ENCODE peak calls at places on chromosomes 12 and 14, in four cellular contexts. D is HepG2, F is GM12878, O is K562. Z is an unnamed sample.

GRCh38 chr14:69692542-69693053 is 74.3 kb upstream of the SRSF5 start:
- DNase-seq in D (no peak), F (no peak), O (no peak), Z (no peak)

GRCh38 chr14:75363570-75364227 is 64.1 kb upstream of the JDP2 start:
- DNase-seq in D (no peak), F (no peak), O (no peak), Z (no peak)

GRCh38 chr12:120538281-120539156 is 4.4 kb downstream of the RNF10 start:
- DNase-seq in D (peak; percentile 73), F (no peak), O (peak; percentile 17), Z (no peak)

GRCh38 chr12:47776471-47777143 is 3.6 kb downstream of the SLC48A1 start:
- DNase-seq in D (no peak), F (no peak), O (peak; percentile 38), Z (no peak)

GRCh38 chr12:118328486-118329340 is 44.0 kb downstream of the TAOK3 start:
- DNase-seq in D (no peak), F (no peak), O (no peak), Z (no peak)

GRCh38 chr12:2922329-2922728 is 31.6 kb downstream of the TULP3 start:
- DNase-seq in D (no peak), F (no peak), O (no peak), Z (no peak)

GRCh38 chr14:95200404-95200803 is 43.1 kb upstream of the DICER1 start:
- DNase-seq in D (no peak), F (no peak), O (no peak), Z (no peak)

GRCh38 chr14:100703574-100704220 is 23.0 kb upstream of the DLK1 start:
- DNase-seq in D (no peak), F (no peak), O (no peak), Z (no peak)

GRCh38 chr14:83300454-83301064 is 1766.9 kb upstream of the SEL1L start:
- DNase-seq in D (peak; percentile 12), F (no peak), O (no peak), Z (peak; percentile 6)

GRCh38 chr14:72451081-72451972 is 442.6 kb downstream of the DPF3 start:
- DNase-seq in D (no peak), F (peak; percentile 84), O (no peak), Z (no peak)

GRCh38 chr12:105945935-105946334 is 192.8 kb downstream of the NUAK1 start:
- DNase-seq in D (no peak), F (no peak), O (no peak), Z (no peak)

GRCh38 chr12:16939871-16940306 is 333.9 kb upstream of the LMO3 start:
- DNase-seq in D (peak; percentile 80), F (peak; percentile 26), O (peak; percentile 12), Z (peak; percentile 76)

GRCh38 chr12:65170245-65170881 is 980 bp downstream of the LEMD3 start:
- DNase-seq in D (peak; percentile 27), F (no peak), O (peak; percentile 83), Z (peak; percentile 70)

GRCh38 chr12:26633591-26634210 is 199.3 kb downstream of the ITPR2 start:
- DNase-seq in D (peak; percentile 47), F (no peak), O (no peak), Z (no peak)

GRCh38 chr14:88562831-88563686 is at the start of gene ZC3H14:
- DNase-seq in D (peak; percentile 77), F (peak; percentile 71), O (peak; percentile 87), Z (peak; percentile 93)

GRCh38 chr12:6326316-6326959 is 15.4 kb downstream of the TNFRSF1A start:
- DNase-seq in D (peak; percentile 65), F (no peak), O (peak; percentile 67), Z (peak; percentile 77)

GRCh38 chr12:15788266-15789214 is 648 bp downstream of the EPS8 start:
- DNase-seq in D (peak; percentile 48), F (peak; percentile 28), O (peak; percentile 4), Z (peak; percentile 42)

GRCh38 chr14:54564071-54564798 is 2.7 kb upstream of the SAMD4A start:
- DNase-seq in D (peak; percentile 36), F (no peak), O (no peak), Z (no peak)

GRCh38 chr14:84584526-84584925 is 945.4 kb upstream of the FLRT2 start:
- DNase-seq in D (no peak), F (no peak), O (no peak), Z (no peak)

GRCh38 chr14:71753126-71753830 is 179.0 kb upstream of the RGS6 start:
- DNase-seq in D (peak; percentile 62), F (peak; percentile 27), O (peak; percentile 67), Z (peak; percentile 80)

GRCh38 chr12:12357697-12358476 is 1.0 kb downstream of the BORCS5 start:
- DNase-seq in D (no peak), F (no peak), O (no peak), Z (no peak)

GRCh38 chr12:107225626-107226025 is 132.3 kb upstream of the CRY1 start:
- DNase-seq in D (peak; percentile 65), F (no peak), O (no peak), Z (no peak)

GRCh38 chr14:77746064-77746463 is 14.9 kb downstream of the SNW1 start:
- DNase-seq in D (no peak), F (no peak), O (no peak), Z (no peak)

GRCh38 chr14:106556665-106557289 is 1030.4 kb downstream of the TMEM121 start:
- DNase-seq in D (peak; percentile 27), F (no peak), O (peak; percentile 22), Z (peak; percentile 34)

GRCh38 chr12:51924551-51925399 is 17.5 kb downstream of the ACVRL1 start:
- DNase-seq in D (no peak), F (no peak), O (no peak), Z (no peak)

GRCh38 chr14:22671622-22672021 is 27.5 kb upstream of the OR6J1 start:
- DNase-seq in D (no peak), F (no peak), O (peak; percentile 45), Z (no peak)

GRCh38 chr12:32671930-32672785 is 6.9 kb upstream of the DNM1L start:
- DNase-seq in D (peak; percentile 51), F (no peak), O (peak; percentile 41), Z (peak; percentile 54)

GRCh38 chr14:99644723-99645544 is at the start of gene HHIPL1:
- DNase-seq in D (no peak), F (no peak), O (no peak), Z (no peak)

GRCh38 chr12:124478985-124479645 is 88.3 kb downstream of the NCOR2 start:
- DNase-seq in D (no peak), F (no peak), O (no peak), Z (no peak)

GRCh38 chr14:67668559-67668958 is 5.9 kb downstream of the VTI1B start:
- DNase-seq in D (no peak), F (peak; percentile 44), O (no peak), Z (no peak)

GRCh38 chr12:57549909-57550627 is at the start of gene KIF5A:
- DNase-seq in D (no peak), F (no peak), O (peak; percentile 86), Z (peak; percentile 83)

GRCh38 chr14:95460647-95461478 is 55.6 kb downstream of the SYNE3 start:
- DNase-seq in D (no peak), F (no peak), O (no peak), Z (no peak)

GRCh38 chr12:117439531-117440001 is 78.1 kb upstream of the NOS1 start:
- DNase-seq in D (no peak), F (no peak), O (no peak), Z (no peak)

GRCh38 chr12:27549231-27549800 is 25.3 kb downstream of the PPFIBP1 start:
- DNase-seq in D (peak; percentile 52), F (no peak), O (no peak), Z (no peak)

GRCh38 chr12:50924439-50925341 is 27.7 kb upstream of the HIGD1C start:
- DNase-seq in D (peak; percentile 89), F (peak; percentile 76), O (peak; percentile 89), Z (peak; percentile 67)
- TF ChIP-seq TARDBP in D (no peak), F (no peak), O (no peak), Z (no peak)

GRCh38 chr14:59374048-59374447 is 91.1 kb downstream of the GPR135 start:
- DNase-seq in D (peak; percentile 72), F (no peak), O (no peak), Z (no peak)

GRCh38 chr14:59377485-59377884 is 87.7 kb downstream of the GPR135 start:
- DNase-seq in D (no peak), F (no peak), O (no peak), Z (no peak)

GRCh38 chr14:59376691-59377090 is 88.5 kb downstream of the GPR135 start:
- DNase-seq in D (no peak), F (no peak), O (no peak), Z (no peak)

GRCh38 chr14:59370158-59370557 is 95.0 kb downstream of the GPR135 start:
- DNase-seq in D (no peak), F (no peak), O (no peak), Z (no peak)

DNA sequence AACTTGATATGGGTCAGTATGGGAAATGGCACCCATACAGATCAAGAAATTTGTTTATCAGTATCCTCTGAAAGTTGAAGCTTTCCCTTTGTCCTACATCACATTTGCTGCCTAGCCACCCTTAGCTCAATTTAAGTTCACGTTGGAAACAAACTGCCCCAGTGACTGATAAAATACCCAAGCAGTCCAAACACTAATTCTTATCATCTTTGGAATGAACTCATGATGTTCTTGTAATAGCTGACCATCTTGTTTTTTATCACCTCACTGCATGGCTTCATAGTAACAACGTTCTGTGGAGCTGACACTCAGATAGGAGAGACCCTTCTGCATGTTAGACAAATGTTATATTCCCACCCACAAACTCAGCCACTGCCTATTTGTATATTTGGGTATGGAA is 93.4 kb downstream of the GPR135 start:
- DNase-seq in D (no peak), F (no peak), O (no peak), Z (no peak)
- TF ChIP-seq TARDBP in D (no peak), F (no peak), O (no peak), Z (no peak)

DNA sequence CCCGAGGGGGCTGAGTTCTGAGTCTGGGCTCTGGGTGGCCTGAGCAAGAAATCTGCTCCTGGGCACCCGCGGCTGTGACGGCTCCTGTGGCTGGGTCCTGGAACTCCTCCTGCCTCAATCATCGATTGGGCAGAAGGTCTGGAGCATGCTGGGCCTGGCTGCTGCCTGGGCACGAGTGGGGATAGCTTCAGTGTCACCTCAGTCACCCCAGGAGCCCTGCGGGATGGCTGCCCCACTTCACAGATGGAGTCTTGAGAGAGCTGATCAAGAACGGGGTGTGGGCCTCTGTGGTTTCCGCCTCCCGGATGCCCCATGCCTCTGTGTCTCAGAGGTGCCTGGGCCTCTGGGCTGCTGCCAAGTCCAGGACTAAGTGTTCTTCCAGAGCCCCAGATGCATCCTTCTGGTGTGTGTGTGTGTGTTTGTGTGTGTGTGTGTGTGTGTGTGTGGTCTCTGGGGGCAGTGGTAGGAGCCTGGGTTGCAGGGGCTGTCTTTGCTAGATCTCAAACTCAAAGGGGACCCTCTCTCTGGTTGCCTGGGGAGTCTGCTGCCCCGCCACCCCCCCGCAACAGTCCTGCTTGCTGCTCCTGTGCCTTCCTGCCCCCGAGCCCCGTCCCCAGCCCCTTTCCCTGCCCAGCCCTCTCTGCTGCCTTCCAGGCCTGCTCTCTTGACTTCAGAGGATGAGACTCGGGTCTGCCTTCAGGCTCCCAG is 185.5 kb upstream of the C14orf180 start:
- DNase-seq in D (no peak), F (no peak), O (no peak), Z (no peak)
- TF ChIP-seq TARDBP in D (no peak), F (no peak), O (no peak), Z (no peak)

DNA sequence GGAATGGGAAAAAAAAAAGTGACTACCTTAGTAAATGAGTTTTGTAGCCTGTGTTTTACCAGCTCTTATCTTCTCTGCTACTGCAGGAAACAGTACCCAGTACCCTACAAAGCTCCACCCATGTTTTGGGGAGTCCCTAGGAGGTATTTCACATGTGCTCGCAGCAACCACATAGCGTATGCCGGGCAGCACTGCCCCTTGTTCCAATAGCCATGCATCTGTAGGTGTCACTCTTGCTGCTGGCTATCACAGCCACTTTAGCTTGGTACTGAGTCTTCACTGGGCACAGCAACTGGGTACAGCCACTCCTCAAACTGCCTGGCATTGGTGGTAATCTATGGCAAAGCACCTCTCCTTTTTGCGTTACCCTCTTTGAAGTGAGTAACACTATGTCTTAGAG is 2.0 kb upstream of the MDM1 start:
- DNase-seq in D (no peak), F (peak; percentile 45), O (no peak), Z (no peak)
- TF ChIP-seq TARDBP in D (no peak), F (no peak), O (no peak), Z (no peak)

Z was measured in HEK293T.